ENCODE peak calls at places on chromosomes 7 and 10, in nine cellular contexts. One of them, this sample, is unnamed.

GRCh38 chr7:13179011-13179574 is 491.7 kb downstream of the ARL4A start:
- DNase-seq in AG04450: no peak
- DNase-seq in GM23338: no peak
- DNase-seq in neural progenitor cell: peak
- DNase-seq in esophagus squamous epithelium: no peak
- DNase-seq in colonic mucosa: no peak
- DNase-seq in osteoblast: no peak
- DNase-seq in stomach: no peak
- DNase-seq in A549: no peak
- DNase-seq in this sample: no peak

GRCh38 chr7:111459757-111460280 is 102.5 kb downstream of the IMMP2L start:
- DNase-seq in stomach: no peak
- DNase-seq in AG04450: no peak
- DNase-seq in osteoblast: no peak
- DNase-seq in esophagus squamous epithelium: no peak
- DNase-seq in GM23338: no peak
- DNase-seq in A549: no peak
- DNase-seq in neural progenitor cell: no peak
- DNase-seq in colonic mucosa: no peak
- DNase-seq in this sample: no peak

GRCh38 chr7:139750459-139751095 is 27.2 kb downstream of the HIPK2 start:
- DNase-seq in A549: no peak
- DNase-seq in esophagus squamous epithelium: no peak
- DNase-seq in stomach: no peak
- DNase-seq in osteoblast: no peak
- DNase-seq in AG04450: no peak
- DNase-seq in neural progenitor cell: no peak
- DNase-seq in colonic mucosa: no peak
- DNase-seq in GM23338: no peak
- DNase-seq in this sample: no peak

GRCh38 chr10:71637305-71637704 is 82.3 kb downstream of the C10orf105 start:
- DNase-seq in GM23338: no peak
- DNase-seq in colonic mucosa: no peak
- DNase-seq in AG04450: no peak
- DNase-seq in esophagus squamous epithelium: no peak
- DNase-seq in A549: no peak
- DNase-seq in stomach: no peak
- DNase-seq in osteoblast: no peak
- DNase-seq in neural progenitor cell: no peak
- DNase-seq in this sample: no peak

GRCh38 chr10:98253499-98253898 is 14.5 kb downstream of the LOXL4 start:
- DNase-seq in colonic mucosa: no peak
- DNase-seq in AG04450: no peak
- DNase-seq in osteoblast: no peak
- DNase-seq in neural progenitor cell: no peak
- DNase-seq in A549: no peak
- DNase-seq in esophagus squamous epithelium: no peak
- DNase-seq in GM23338: no peak
- DNase-seq in stomach: no peak
- DNase-seq in this sample: no peak

GRCh38 chr10:4527281-4527960 is 298.6 kb upstream of the AKR1E2 start:
- DNase-seq in colonic mucosa: no peak
- DNase-seq in stomach: no peak
- DNase-seq in AG04450: no peak
- DNase-seq in A549: no peak
- DNase-seq in GM23338: no peak
- DNase-seq in esophagus squamous epithelium: no peak
- DNase-seq in neural progenitor cell: no peak
- DNase-seq in osteoblast: no peak
- DNase-seq in this sample: no peak

GRCh38 chr7:66429498-66430163 is 199.1 kb upstream of the KCTD7 start:
- DNase-seq in neural progenitor cell: no peak
- DNase-seq in osteoblast: no peak
- DNase-seq in AG04450: no peak
- DNase-seq in A549: no peak
- DNase-seq in stomach: no peak
- DNase-seq in esophagus squamous epithelium: no peak
- DNase-seq in GM23338: no peak
- DNase-seq in colonic mucosa: no peak
- DNase-seq in this sample: no peak

GRCh38 chr7:93574646-93575554 is at the start of gene CALCR:
- DNase-seq in A549: peak
- DNase-seq in GM23338: peak
- DNase-seq in AG04450: no peak
- DNase-seq in stomach: no peak
- DNase-seq in neural progenitor cell: peak
- DNase-seq in colonic mucosa: no peak
- DNase-seq in esophagus squamous epithelium: no peak
- DNase-seq in osteoblast: peak
- DNase-seq in this sample: no peak

GRCh38 chr10:120455606-120456005 is 1.4 kb upstream of the PLPP4 start:
- DNase-seq in osteoblast: no peak
- DNase-seq in esophagus squamous epithelium: no peak
- DNase-seq in stomach: no peak
- DNase-seq in colonic mucosa: no peak
- DNase-seq in GM23338: no peak
- DNase-seq in neural progenitor cell: no peak
- DNase-seq in AG04450: no peak
- DNase-seq in A549: no peak
- DNase-seq in this sample: no peak

GRCh38 chr7:50954716-50955115 is 172.0 kb upstream of the GRB10 start:
- DNase-seq in GM23338: no peak
- DNase-seq in esophagus squamous epithelium: no peak
- DNase-seq in neural progenitor cell: no peak
- DNase-seq in AG04450: no peak
- DNase-seq in colonic mucosa: no peak
- DNase-seq in A549: no peak
- DNase-seq in osteoblast: no peak
- DNase-seq in stomach: no peak
- DNase-seq in this sample: no peak

DNA sequence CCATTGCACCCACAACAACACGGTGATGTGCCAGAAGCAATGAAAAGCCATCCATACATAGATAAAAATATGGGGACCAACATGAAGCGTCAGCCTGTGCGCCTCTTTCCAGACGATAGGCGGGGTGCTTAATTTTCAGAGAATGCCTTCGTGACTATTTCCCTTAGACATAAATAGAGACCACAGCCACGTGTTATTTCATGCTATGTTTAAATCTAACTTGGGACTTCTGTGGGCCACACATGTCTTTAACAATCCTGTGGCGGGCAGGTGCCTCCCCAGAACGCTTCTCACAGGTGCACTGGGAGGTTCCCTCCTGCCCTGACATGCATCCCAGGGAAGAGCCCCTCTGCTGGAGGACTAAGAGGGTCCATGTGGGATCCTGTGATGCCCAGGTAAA is 259.7 kb downstream of the ADARB2 start:
- DNase-seq in esophagus squamous epithelium: no peak
- DNase-seq in A549: no peak
- DNase-seq in neural progenitor cell: no peak
- DNase-seq in AG04450: no peak
- DNase-seq in osteoblast: no peak
- DNase-seq in stomach: no peak
- DNase-seq in GM23338: no peak
- DNase-seq in colonic mucosa: no peak
- DNase-seq in this sample: no peak
- H3K27ac ChIP-seq in esophagus squamous epithelium: no peak
- H3K27ac ChIP-seq in A549: no peak
- H3K27ac ChIP-seq in neural progenitor cell: no peak
- H3K27ac ChIP-seq in AG04450: no peak
- H3K27ac ChIP-seq in osteoblast: no peak
- H3K27ac ChIP-seq in stomach: no peak
- H3K27ac ChIP-seq in GM23338: no peak
- H3K27ac ChIP-seq in colonic mucosa: no peak
- H3K27ac ChIP-seq in this sample: no peak

GRCh38 chr10:1057106-1057657 is 997 bp downstream of the WDR37 start:
- DNase-seq in neural progenitor cell: peak
- DNase-seq in GM23338: peak
- DNase-seq in AG04450: no peak
- DNase-seq in esophagus squamous epithelium: no peak
- DNase-seq in colonic mucosa: no peak
- DNase-seq in A549: peak
- DNase-seq in osteoblast: no peak
- DNase-seq in stomach: no peak
- DNase-seq in this sample: no peak
- H3K27ac ChIP-seq in neural progenitor cell: no peak
- H3K27ac ChIP-seq in GM23338: peak
- H3K27ac ChIP-seq in AG04450: no peak
- H3K27ac ChIP-seq in esophagus squamous epithelium: peak
- H3K27ac ChIP-seq in colonic mucosa: peak
- H3K27ac ChIP-seq in A549: peak
- H3K27ac ChIP-seq in osteoblast: peak
- H3K27ac ChIP-seq in stomach: peak
- H3K27ac ChIP-seq in this sample: peak

GRCh38 chr10:26448706-26449435 is 10.7 kb downstream of the APBB1IP start:
- DNase-seq in GM23338: peak
- DNase-seq in stomach: no peak
- DNase-seq in AG04450: no peak
- DNase-seq in colonic mucosa: peak
- DNase-seq in A549: no peak
- DNase-seq in neural progenitor cell: no peak
- DNase-seq in esophagus squamous epithelium: no peak
- DNase-seq in osteoblast: no peak
- DNase-seq in this sample: no peak

GRCh38 chr10:26449726-26450125 is 11.6 kb downstream of the APBB1IP start:
- DNase-seq in neural progenitor cell: no peak
- DNase-seq in A549: no peak
- DNase-seq in colonic mucosa: no peak
- DNase-seq in stomach: no peak
- DNase-seq in GM23338: no peak
- DNase-seq in osteoblast: no peak
- DNase-seq in esophagus squamous epithelium: no peak
- DNase-seq in AG04450: no peak
- DNase-seq in this sample: no peak

GRCh38 chr10:26448292-26448691 is 10.2 kb downstream of the APBB1IP start:
- DNase-seq in esophagus squamous epithelium: no peak
- DNase-seq in neural progenitor cell: no peak
- DNase-seq in GM23338: no peak
- DNase-seq in stomach: no peak
- DNase-seq in osteoblast: no peak
- DNase-seq in AG04450: no peak
- DNase-seq in colonic mucosa: no peak
- DNase-seq in A549: no peak
- DNase-seq in this sample: no peak

GRCh38 chr10:26445411-26446031 is 7.4 kb downstream of the APBB1IP start:
- DNase-seq in osteoblast: peak
- DNase-seq in stomach: no peak
- DNase-seq in AG04450: no peak
- DNase-seq in GM23338: no peak
- DNase-seq in colonic mucosa: no peak
- DNase-seq in esophagus squamous epithelium: no peak
- DNase-seq in A549: no peak
- DNase-seq in neural progenitor cell: no peak
- DNase-seq in this sample: no peak

GRCh38 chr10:26446258-26446657 is 8.1 kb downstream of the APBB1IP start:
- DNase-seq in esophagus squamous epithelium: no peak
- DNase-seq in colonic mucosa: no peak
- DNase-seq in AG04450: no peak
- DNase-seq in GM23338: no peak
- DNase-seq in stomach: no peak
- DNase-seq in A549: no peak
- DNase-seq in neural progenitor cell: no peak
- DNase-seq in osteoblast: no peak
- DNase-seq in this sample: no peak
- H3K27ac ChIP-seq in esophagus squamous epithelium: no peak
- H3K27ac ChIP-seq in colonic mucosa: peak
- H3K27ac ChIP-seq in AG04450: no peak
- H3K27ac ChIP-seq in GM23338: no peak
- H3K27ac ChIP-seq in stomach: no peak
- H3K27ac ChIP-seq in A549: no peak
- H3K27ac ChIP-seq in neural progenitor cell: no peak
- H3K27ac ChIP-seq in osteoblast: no peak
- H3K27ac ChIP-seq in this sample: no peak

GRCh38 chr10:118311505-118311904 is 30.6 kb downstream of the FAM204A start:
- DNase-seq in GM23338: no peak
- DNase-seq in osteoblast: no peak
- DNase-seq in AG04450: no peak
- DNase-seq in neural progenitor cell: no peak
- DNase-seq in A549: no peak
- DNase-seq in colonic mucosa: no peak
- DNase-seq in esophagus squamous epithelium: no peak
- DNase-seq in stomach: no peak
- DNase-seq in this sample: no peak
- H3K27ac ChIP-seq in GM23338: no peak
- H3K27ac ChIP-seq in osteoblast: peak
- H3K27ac ChIP-seq in AG04450: no peak
- H3K27ac ChIP-seq in neural progenitor cell: no peak
- H3K27ac ChIP-seq in A549: no peak
- H3K27ac ChIP-seq in colonic mucosa: no peak
- H3K27ac ChIP-seq in esophagus squamous epithelium: peak
- H3K27ac ChIP-seq in stomach: no peak
- H3K27ac ChIP-seq in this sample: no peak

DNA sequence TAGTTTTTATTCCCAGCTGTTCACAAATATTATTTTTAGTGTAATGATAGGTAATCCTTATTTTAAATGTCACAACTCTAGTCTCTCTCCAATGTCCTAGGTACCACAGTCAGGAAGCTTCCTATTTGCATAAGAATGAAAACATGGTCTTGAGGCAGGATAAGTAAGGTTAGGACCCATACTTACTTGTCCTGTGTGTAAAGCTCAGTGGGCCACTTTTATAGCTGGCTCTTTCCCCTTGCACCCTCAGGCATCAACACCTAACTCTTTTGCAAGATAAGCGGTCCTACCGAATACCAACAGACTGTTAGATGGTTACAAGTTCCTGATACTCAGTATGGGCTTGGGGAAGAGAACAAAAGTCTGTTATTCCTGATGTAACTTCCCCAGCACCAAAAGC is 986.9 kb downstream of the NRG3 start:
- DNase-seq in A549: no peak
- DNase-seq in colonic mucosa: no peak
- DNase-seq in esophagus squamous epithelium: no peak
- DNase-seq in neural progenitor cell: no peak
- DNase-seq in stomach: no peak
- DNase-seq in GM23338: no peak
- DNase-seq in osteoblast: no peak
- DNase-seq in AG04450: no peak
- DNase-seq in this sample: no peak
- H3K27ac ChIP-seq in A549: no peak
- H3K27ac ChIP-seq in colonic mucosa: no peak
- H3K27ac ChIP-seq in esophagus squamous epithelium: no peak
- H3K27ac ChIP-seq in neural progenitor cell: no peak
- H3K27ac ChIP-seq in stomach: no peak
- H3K27ac ChIP-seq in GM23338: no peak
- H3K27ac ChIP-seq in osteoblast: no peak
- H3K27ac ChIP-seq in AG04450: no peak
- H3K27ac ChIP-seq in this sample: no peak

GRCh38 chr10:93760490-93760889 is 2.8 kb downstream of the LGI1 start:
- DNase-seq in GM23338: peak
- DNase-seq in stomach: no peak
- DNase-seq in colonic mucosa: no peak
- DNase-seq in AG04450: no peak
- DNase-seq in neural progenitor cell: no peak
- DNase-seq in A549: no peak
- DNase-seq in esophagus squamous epithelium: no peak
- DNase-seq in osteoblast: no peak
- DNase-seq in this sample: no peak
- H3K27ac ChIP-seq in GM23338: no peak
- H3K27ac ChIP-seq in stomach: no peak
- H3K27ac ChIP-seq in colonic mucosa: no peak
- H3K27ac ChIP-seq in AG04450: no peak
- H3K27ac ChIP-seq in neural progenitor cell: no peak
- H3K27ac ChIP-seq in A549: no peak
- H3K27ac ChIP-seq in esophagus squamous epithelium: no peak
- H3K27ac ChIP-seq in osteoblast: no peak
- H3K27ac ChIP-seq in this sample: no peak

This sample was measured in breast epithelium.